ENCODE peak calls at places on chromosomes 7 and 10, in seven cellular contexts. E is lower lobe of right lung, D is pancreas, O is thoracic aorta, K is ovary, W is IMR-90, P is ascending aorta. U is an unnamed sample.

GRCh38 chr7:11835260-11835659 is 3.3 kb upstream of the THSD7A start:
- DNase-seq in P (no peak), E (no peak), W (peak), O (no peak), K (no peak), D (no peak), U (no peak)

GRCh38 chr10:84340632-84341537 is 12.5 kb downstream of the CCSER2 start:
- DNase-seq in P (no peak), O (no peak), K (no peak), D (no peak), W (no peak), E (no peak), U (no peak)

GRCh38 chr7:50664461-50664922 is 99.3 kb upstream of the DDC start:
- DNase-seq in D (no peak), P (no peak), E (no peak), O (no peak), K (no peak), W (peak), U (no peak)

GRCh38 chr7:105703207-105703930 is 122.1 kb upstream of the EFCAB10 start:
- DNase-seq in K (no peak), E (no peak), W (no peak), D (no peak), P (no peak), O (no peak), U (no peak)

GRCh38 chr10:75108684-75109458 is 2.6 kb upstream of the SAMD8 start:
- DNase-seq in K (no peak), P (no peak), O (no peak), W (no peak), D (peak), E (no peak), U (peak)

GRCh38 chr10:4851846-4852245 is 25.8 kb downstream of the AKR1E2 start:
- DNase-seq in W (no peak), P (no peak), K (no peak), O (no peak), D (peak), E (no peak), U (no peak)

GRCh38 chr7:110119883-110120581 is 970.9 kb upstream of the LRRN3 start:
- DNase-seq in K (no peak), P (no peak), W (peak), O (no peak), E (no peak), D (no peak), U (no peak)

GRCh38 chr10:63720072-63720537 is 198.9 kb downstream of the REEP3 start:
- DNase-seq in P (no peak), W (peak), E (no peak), O (no peak), K (peak), D (no peak), U (peak)

GRCh38 chr7:99631311-99632109 is 14.8 kb downstream of the ZSCAN25 start:
- DNase-seq in K (no peak), D (no peak), O (no peak), W (peak), E (no peak), P (no peak), U (no peak)

GRCh38 chr10:21494221-21495001 is 31.1 kb downstream of the SKIDA1 start:
- DNase-seq in P (no peak), D (peak), O (no peak), W (no peak), E (peak), K (peak), U (peak)

GRCh38 chr10:110843031-110843430 is 28.7 kb upstream of the PDCD4 start:
- DNase-seq in E (no peak), P (no peak), W (no peak), O (no peak), D (no peak), K (no peak), U (no peak)

GRCh38 chr10:110840923-110841428 is 30.8 kb upstream of the PDCD4 start:
- DNase-seq in O (no peak), P (no peak), D (no peak), K (no peak), W (no peak), E (no peak), U (no peak)

GRCh38 chr10:110841767-110842267 is 29.9 kb upstream of the PDCD4 start:
- DNase-seq in D (no peak), P (no peak), W (no peak), O (no peak), K (no peak), E (no peak), U (no peak)

GRCh38 chr10:110843796-110844616 is 27.7 kb upstream of the PDCD4 start:
- DNase-seq in W (no peak), E (no peak), K (no peak), P (no peak), D (no peak), O (no peak), U (no peak)

DNA sequence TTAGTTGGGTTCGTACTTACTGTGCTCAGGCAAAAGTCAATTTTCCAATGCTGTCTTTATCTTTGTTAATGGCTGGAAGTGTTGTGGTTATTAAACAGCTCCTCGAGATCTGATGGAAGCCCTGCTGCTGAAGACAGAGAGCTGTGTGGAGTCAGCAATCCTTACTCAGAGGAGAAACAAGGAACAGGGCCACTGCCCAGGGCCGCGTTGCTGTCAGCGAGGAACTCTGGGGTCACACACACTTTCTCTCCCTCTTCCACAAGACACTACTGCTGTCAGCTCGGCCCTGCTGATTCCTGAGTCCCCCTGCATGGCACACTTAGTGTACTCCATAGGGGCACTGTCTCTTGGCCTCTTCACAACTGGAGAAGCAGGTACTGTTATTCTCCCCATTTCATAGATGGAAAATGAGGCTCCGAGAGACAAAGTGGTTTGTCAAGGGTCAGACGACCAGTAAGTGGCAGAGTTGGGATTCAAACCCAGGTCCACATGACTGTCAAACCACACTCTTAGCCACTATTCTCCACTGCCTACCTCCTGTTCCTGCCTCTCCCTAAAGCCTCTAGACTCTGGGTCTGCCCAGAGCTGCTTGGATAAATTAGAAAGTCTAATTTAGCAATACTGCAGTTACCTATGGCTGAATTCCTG is 29.3 kb upstream of the PDCD4 start:
- DNase-seq in K (no peak), P (no peak), D (no peak), O (no peak), W (no peak), E (no peak), U (no peak)
- H3K27ac ChIP-seq in K (no peak), P (no peak), D (peak), O (no peak), W (no peak), E (no peak), U (peak)

DNA sequence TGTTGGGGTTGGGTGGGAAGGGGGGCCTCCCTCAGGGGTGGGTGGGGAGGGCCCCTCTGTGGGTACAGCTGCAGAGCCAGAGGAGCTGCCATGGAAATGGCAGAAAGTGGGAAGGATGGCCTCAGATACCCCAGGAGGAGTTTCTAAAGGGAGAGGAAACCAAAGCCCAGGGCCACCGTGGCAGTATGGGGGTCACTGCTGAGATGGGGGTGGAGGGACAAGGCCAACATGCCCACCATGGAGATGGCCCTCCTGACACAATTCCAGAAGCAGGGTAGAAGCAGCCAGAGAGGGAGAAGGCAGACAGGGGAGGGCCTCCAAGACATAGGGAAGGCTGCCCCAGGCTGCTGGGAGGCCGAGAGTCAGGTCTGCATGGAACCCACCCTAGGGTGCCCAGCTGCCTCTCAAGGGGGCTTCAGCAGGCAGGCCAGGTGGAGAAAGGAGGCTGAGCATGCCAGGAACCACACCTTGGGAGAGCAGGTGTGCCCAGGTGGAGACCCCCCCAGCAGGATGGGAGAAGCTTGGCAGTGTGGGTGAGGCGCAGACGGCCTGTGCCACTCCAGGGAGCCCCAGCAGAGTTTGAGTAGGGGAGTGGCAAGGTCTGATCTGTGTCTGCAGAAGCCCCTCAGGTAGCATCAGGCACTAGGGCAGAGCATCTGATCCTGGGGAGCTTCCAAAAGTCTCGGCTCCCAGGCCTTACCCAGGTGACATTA is 146.8 kb downstream of the ARHGAP22 start:
- DNase-seq in O (no peak), D (peak), E (no peak), W (no peak), P (no peak), K (no peak), U (no peak)
- TF ChIP-seq CTCF in O (no peak), D (no peak), E (no peak), W (no peak), P (no peak), K (no peak), U (no peak)

DNA sequence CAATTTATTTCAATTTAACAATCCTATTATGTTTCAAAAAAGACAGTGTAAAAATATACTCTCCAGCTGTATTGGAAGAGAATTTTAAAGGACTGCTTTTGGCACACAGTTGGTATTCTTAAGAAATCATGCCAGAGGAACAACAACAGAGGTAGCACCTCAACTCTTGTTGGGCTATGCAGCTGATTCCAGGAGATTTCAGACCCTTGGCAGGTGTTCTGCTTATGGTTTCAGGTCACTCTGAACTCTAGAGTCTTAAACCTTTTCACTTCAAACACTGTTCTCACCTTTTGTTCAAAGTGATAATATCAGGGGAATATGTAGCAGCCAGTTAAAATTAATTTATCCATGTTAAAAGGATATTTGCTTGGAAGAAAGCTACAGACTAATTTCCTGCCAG is 160.1 kb downstream of the PFKFB3 start:
- DNase-seq in E (no peak), K (no peak), W (no peak), D (no peak), O (no peak), P (no peak), U (peak)
- H3K27ac ChIP-seq in E (no peak), K (no peak), W (no peak), D (no peak), O (no peak), P (no peak), U (no peak)

DNA sequence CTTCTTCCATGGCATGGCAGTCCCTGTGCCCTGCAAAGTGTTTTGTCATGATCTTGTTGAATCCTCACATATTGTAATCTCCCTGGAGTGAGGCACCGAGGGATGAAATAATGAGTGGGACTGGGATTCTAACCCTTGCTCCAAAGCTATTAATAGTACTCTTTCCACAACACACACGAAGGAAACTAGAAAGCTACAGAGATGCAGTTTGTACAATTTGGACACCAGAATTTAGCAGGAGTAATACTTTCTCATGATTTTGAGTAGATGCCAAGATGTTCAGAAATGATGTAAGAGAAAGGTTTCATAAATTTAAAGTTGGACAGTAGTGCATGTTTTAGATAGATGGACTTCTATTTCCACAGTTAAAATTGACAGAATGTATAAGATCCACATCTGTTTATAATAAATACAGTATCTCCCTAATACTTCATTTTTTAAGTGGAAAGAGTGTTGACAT is 46.4 kb downstream of the PRR15 start:
- DNase-seq in P (no peak), W (no peak), K (no peak), O (no peak), E (no peak), D (no peak), U (no peak)
- TF ChIP-seq CTCF in P (no peak), W (no peak), K (no peak), O (no peak), E (no peak), D (no peak), U (no peak)

DNA sequence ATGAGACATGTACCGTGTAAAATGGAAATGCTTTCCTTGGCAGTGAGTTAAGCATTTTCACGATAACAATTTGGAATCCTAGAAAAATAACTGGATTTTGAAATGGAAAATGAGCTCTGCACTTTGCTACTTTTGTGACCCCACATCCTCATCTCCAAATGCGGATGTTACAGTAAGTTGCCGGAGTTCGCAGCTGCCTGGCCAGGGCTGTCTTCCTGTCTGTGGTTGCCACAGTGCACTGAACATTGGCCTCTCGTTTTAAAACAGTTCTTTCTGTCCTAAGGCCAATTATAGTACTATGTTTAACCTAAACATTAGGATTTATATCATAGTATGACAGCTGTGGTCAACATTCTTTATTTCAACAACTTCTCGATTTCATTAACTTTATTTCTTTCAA is 136.2 kb upstream of the FZD8 start:
- DNase-seq in P (no peak), D (no peak), W (no peak), O (no peak), K (no peak), E (no peak), U (no peak)
- H3K27ac ChIP-seq in P (no peak), D (no peak), W (no peak), O (no peak), K (no peak), E (no peak), U (no peak)

GRCh38 chr10:113922787-113923570 is 68.5 kb downstream of the NHLRC2 start:
- DNase-seq in P (no peak), D (no peak), W (no peak), E (no peak), O (no peak), K (no peak), U (peak)
- TF ChIP-seq CTCF in P (no peak), D (no peak), W (no peak), E (no peak), O (no peak), K (no peak), U (no peak)

U was measured in thyroid gland.